ENCODE peak calls at places on chromosome 19, in eight cellular contexts. D is activated naive CD4-positive, alpha-beta T cell; O is SW480; W is stimulated activated CD8-positive, alpha-beta memory T cell treated with anti-CD3 and anti-CD28 coated beads, Interleukin-7, amount 100 ng/mL, for 4 hours; Q is AG10803; I is substantia nigra; S is non-pigmented ciliary epithelial cell; C is fibroblast of villous mesenchyme. A is an unnamed sample.

GRCh38 chr19:10112037-10112751 is 701 bp downstream of the P2RY11 start:
- DNase-seq in C (no peak), W (peak; percentile 61), I (no peak), S (no peak), D (no peak), O (no peak), Q (peak; percentile 37), A (no peak)

GRCh38 chr19:48698046-48698445 is 2.3 kb downstream of the FUT2 start:
- DNase-seq in C (peak; percentile 66), S (no peak), O (peak; percentile 44), I (no peak), W (no peak), Q (peak; percentile 73), D (no peak), A (peak; percentile 79)

GRCh38 chr19:17855333-17856152 is 4.2 kb upstream of the RPL18A start:
- DNase-seq in S (no peak), Q (peak; percentile 53), O (peak; percentile 61), C (peak; percentile 65), I (peak; percentile 79), W (peak; percentile 76), D (peak; percentile 96), A (peak; percentile 75)

GRCh38 chr19:29484876-29485275 is 40.9 kb upstream of the VSTM2B start:
- DNase-seq in I (no peak), W (no peak), Q (no peak), C (no peak), D (no peak), O (no peak), S (no peak), A (no peak)

GRCh38 chr19:45161715-45162463 is 1.1 kb upstream of the NKPD1 start:
- DNase-seq in Q (no peak), S (no peak), D (no peak), W (no peak), C (peak; percentile 47), I (no peak), O (no peak), A (peak; percentile 47)

GRCh38 chr19:41792513-41793413 is 3.6 kb upstream of the CEACAM3 start:
- DNase-seq in I (peak; percentile 10), C (peak; percentile 33), W (peak; percentile 41), Q (peak; percentile 59), S (no peak), D (peak; percentile 14), O (peak; percentile 48), A (peak; percentile 56)

GRCh38 chr19:34393629-34394028 is 10.6 kb upstream of the PDCD2L start:
- DNase-seq in O (no peak), Q (no peak), W (no peak), D (no peak), I (no peak), C (no peak), S (no peak), A (no peak)

GRCh38 chr19:11737964-11738745 is 591 bp downstream of the ZNF823 start:
- DNase-seq in O (peak; percentile 37), D (no peak), C (peak; percentile 50), I (peak; percentile 21), W (peak; percentile 22), S (no peak), Q (peak; percentile 14), A (peak; percentile 22)

GRCh38 chr19:310141-310651 is 19.0 kb upstream of the PLPP2 start:
- DNase-seq in W (no peak), C (peak; percentile 34), Q (no peak), I (no peak), D (no peak), O (no peak), S (no peak), A (no peak)

GRCh38 chr19:6768236-6768785 is 1.1 kb upstream of the SH2D3A start:
- DNase-seq in O (no peak), S (no peak), D (no peak), W (no peak), Q (no peak), I (no peak), C (no peak), A (no peak)

A was measured in fibroblast of pulmonary artery.